ENCODE peak calls at places on chromosomes 6 and 20, in nine cellular contexts. Y, B, X, V, D, A, C, R and H are unnamed samples.

GRCh38 chr20:597560-597959 is 12.5 kb downstream of the TCF15 start:
- DNase-seq in B (no peak), X (no peak), A (no peak), Y (no peak), D (no peak), V (no peak), C (no peak), R (no peak), H (no peak)

GRCh38 chr6:32152414-32153251 is 894 bp upstream of the PRRT1 start:
- DNase-seq in B (no peak), V (no peak), R (no peak), Y (no peak), A (no peak), D (peak; percentile 47), X (peak; percentile 69), C (no peak), H (no peak)

GRCh38 chr20:49397525-49397924 is 84.9 kb downstream of the KCNB1 start:
- DNase-seq in A (no peak), D (no peak), B (no peak), R (no peak), Y (no peak), C (peak; percentile 70), V (no peak), X (peak; percentile 60), H (no peak)

GRCh38 chr20:24785141-24785924 is 163.7 kb upstream of the CST7 start:
- DNase-seq in V (no peak), C (no peak), Y (no peak), D (no peak), X (peak; percentile 23), R (no peak), A (no peak), B (no peak), H (no peak)

GRCh38 chr20:19522080-19522801 is 235.8 kb upstream of the RIN2 start:
- DNase-seq in A (no peak), X (no peak), C (no peak), V (no peak), B (no peak), Y (no peak), D (no peak), R (no peak), H (no peak)

GRCh38 chr6:16139541-16139940 is 10.7 kb downstream of the MYLIP start:
- DNase-seq in Y (no peak), C (no peak), D (no peak), A (no peak), B (no peak), X (no peak), R (no peak), V (no peak), H (no peak)

GRCh38 chr20:63121246-63121645 is 94.7 kb downstream of the YTHDF1 start:
- DNase-seq in V (no peak), B (no peak), A (no peak), Y (peak; percentile 48), X (no peak), R (no peak), C (no peak), D (no peak), H (no peak)

GRCh38 chr6:111805511-111806181 is 67.6 kb downstream of the FYN start:
- DNase-seq in C (no peak), D (no peak), R (no peak), A (peak; percentile 88), B (peak; percentile 70), X (peak; percentile 66), V (no peak), Y (no peak), H (peak; percentile 52)

GRCh38 chr6:96542702-96543101 is 20.2 kb upstream of the FHL5 start:
- DNase-seq in R (no peak), B (no peak), C (no peak), X (peak; percentile 19), A (no peak), D (no peak), Y (no peak), V (no peak), H (no peak)

GRCh38 chr6:25487012-25487411 is 165.0 kb upstream of the SCGN start:
- DNase-seq in X (no peak), C (no peak), V (no peak), B (no peak), Y (no peak), D (no peak), A (no peak), R (no peak), H (no peak)

GRCh38 chr6:74657033-74657432 is 548.8 kb downstream of the COL12A1 start:
- DNase-seq in C (no peak), D (no peak), R (no peak), A (no peak), X (peak; percentile 56), B (no peak), Y (no peak), V (no peak), H (no peak)

GRCh38 chr20:19720991-19721390 is 37.1 kb upstream of the RIN2 start:
- DNase-seq in Y (no peak), B (no peak), C (no peak), D (no peak), X (no peak), A (no peak), V (no peak), R (no peak), H (no peak)

GRCh38 chr6:47420394-47421371 is 56.9 kb upstream of the CD2AP start:
- DNase-seq in B (no peak), D (no peak), X (peak; percentile 5), C (no peak), V (no peak), R (no peak), Y (no peak), A (peak; percentile 49), H (no peak)

GRCh38 chr20:59154317-59155013 is 9.2 kb upstream of the ZNF831 start:
- DNase-seq in C (no peak), Y (no peak), R (no peak), D (no peak), V (no peak), X (no peak), A (no peak), B (no peak), H (no peak)

GRCh38 chr20:59151820-59152219 is 11.8 kb upstream of the ZNF831 start:
- DNase-seq in V (no peak), C (no peak), A (no peak), D (no peak), Y (no peak), B (no peak), R (no peak), X (no peak), H (no peak)

GRCh38 chr20:59153355-59153681 is 10.3 kb upstream of the ZNF831 start:
- DNase-seq in X (no peak), Y (peak; percentile 84), B (no peak), V (no peak), D (peak; percentile 41), A (no peak), R (no peak), C (peak; percentile 74), H (no peak)

GRCh38 chr20:59152559-59153354 is 10.9 kb upstream of the ZNF831 start:
- DNase-seq in C (no peak), A (no peak), R (no peak), D (no peak), B (no peak), V (no peak), X (no peak), Y (no peak), H (no peak)

DNA sequence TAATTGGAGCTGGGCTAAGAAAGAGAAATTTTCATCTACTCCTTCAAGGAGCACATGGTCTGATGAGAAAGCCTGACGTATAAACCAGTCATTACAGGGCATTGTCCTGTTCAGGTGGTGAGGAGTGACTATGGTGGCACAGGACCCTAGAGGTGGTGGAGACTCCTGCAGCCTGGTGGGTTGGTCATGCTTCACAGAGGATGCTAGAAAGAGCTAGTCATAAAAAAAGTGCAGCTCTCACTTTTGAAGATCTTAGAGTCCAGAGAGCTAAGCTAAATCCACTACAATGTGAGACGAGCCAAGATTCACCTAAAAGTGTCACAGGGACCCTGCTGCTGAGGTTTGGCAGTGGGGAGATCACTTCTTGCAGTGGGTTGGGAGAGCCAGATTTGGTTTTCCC is 9.8 kb upstream of the ZNF831 start:
- DNase-seq in V (no peak), C (no peak), X (no peak), A (no peak), B (no peak), D (no peak), Y (no peak), R (no peak), H (no peak)
- TF ChIP-seq CTCF in V (no peak), C (no peak), X (no peak), A (no peak), B (no peak), D (no peak), Y (no peak), R (no peak), H (no peak)

GRCh38 chr6:28809947-28810654 is 113.7 kb downstream of the TRIM27 start:
- DNase-seq in V (no peak), A (no peak), D (no peak), X (peak; percentile 47), C (no peak), B (no peak), R (no peak), Y (no peak), H (no peak)
- TF ChIP-seq CTCF in V (no peak), A (no peak), D (no peak), X (no peak), C (no peak), B (no peak), R (no peak), Y (no peak), H (no peak)

DNA sequence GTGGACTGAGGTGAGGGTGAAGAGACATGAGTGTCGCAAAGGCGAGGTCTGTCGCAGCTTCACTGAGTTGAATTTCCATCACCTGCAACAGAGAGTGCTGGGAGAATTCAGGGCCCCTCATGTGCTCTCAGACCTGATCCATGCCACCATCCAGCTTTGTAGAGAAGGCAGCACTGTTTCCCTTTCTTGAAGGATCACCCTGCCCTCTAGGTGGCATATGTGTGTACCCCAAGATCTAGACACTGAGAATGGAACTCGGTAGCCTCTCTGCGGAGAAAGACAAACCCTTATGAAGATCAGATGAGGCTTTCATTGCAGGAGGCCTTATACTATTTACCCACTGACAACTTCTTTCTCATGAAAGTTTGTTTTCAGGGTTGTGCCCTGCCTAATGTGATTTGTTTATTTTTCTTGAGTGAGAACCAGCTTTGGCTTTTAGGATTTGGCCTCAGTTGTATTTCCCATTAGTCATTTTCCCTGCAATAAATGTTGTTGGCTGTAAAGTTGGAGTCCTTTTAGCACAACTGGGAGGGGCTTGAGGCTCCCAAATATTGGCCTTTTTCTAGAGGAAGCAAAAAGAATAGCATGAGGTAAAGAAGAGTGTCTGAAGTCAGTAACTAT is 811.3 kb downstream of the DHX35 start:
- DNase-seq in B (no peak), V (no peak), D (no peak), C (no peak), R (no peak), X (peak; percentile 19), Y (no peak), A (no peak), H (no peak)
- TF ChIP-seq CTCF in B (peak; percentile 30), V (no peak), D (no peak), C (no peak), R (no peak), X (no peak), Y (no peak), A (no peak), H (no peak)

GRCh38 chr6:22828179-22829062 is 259.1 kb downstream of the HDGFL1 start:
- DNase-seq in X (peak; percentile 95), C (no peak), D (peak; percentile 38), R (peak; percentile 56), B (no peak), Y (no peak), V (no peak), A (peak; percentile 99), H (peak; percentile 27)
- TF ChIP-seq CTCF in X (peak; percentile 44), C (peak; percentile 36), D (peak; percentile 69), R (peak; percentile 75), B (peak; percentile 63), Y (peak; percentile 45), V (no peak), A (peak; percentile 94), H (peak; percentile 36)